ENCODE peak calls at places on chromosomes 13 and 19, in ten cellular contexts. L is GF-D8, S is ELF-1, N is islet precursor cell, V is left colon, Z is lung microvascular endothelial cell, X is ovary, T is amniotic stem cell, Q is NCI-H1092, P is HAP-1. M is an unnamed sample.
A peak's percentile ranks its signal among the peaks of the same experiment; 100 is the strongest.

GRCh38 chr13:63184693-63185092 is 1769.0 kb upstream of the PCDH20 start:
- DNase-seq in L (no peak), S (peak; percentile 77), Z (no peak), V (no peak), X (no peak), N (peak; percentile 94), T (no peak), P (peak; percentile 60), Q (no peak), M (no peak)

GRCh38 chr13:21071015-21071414 is 9.6 kb upstream of the LATS2 start:
- DNase-seq in V (no peak), N (peak; percentile 77), Q (no peak), T (no peak), P (no peak), S (peak; percentile 41), X (no peak), L (no peak), Z (no peak), M (no peak)

GRCh38 chr13:30346159-30346788 is 38.9 kb upstream of the KATNAL1 start:
- DNase-seq in X (no peak), Q (no peak), V (peak; percentile 41), Z (no peak), S (no peak), T (no peak), L (peak; percentile 36), P (no peak), N (no peak), M (peak; percentile 54)

GRCh38 chr19:10625003-10625761 is at the start of gene SLC44A2:
- DNase-seq in L (no peak), X (peak; percentile 90), S (peak; percentile 90), Q (no peak), T (no peak), Z (peak; percentile 65), V (peak; percentile 95), N (peak; percentile 94), P (no peak), M (peak; percentile 94)

GRCh38 chr13:47917022-47917574 is 84.0 kb downstream of the SUCLA2 start:
- DNase-seq in Z (no peak), P (no peak), V (no peak), T (no peak), X (no peak), L (no peak), N (no peak), S (peak; percentile 66), Q (no peak), M (no peak)

GRCh38 chr13:112486386-112487126 is 101.4 kb downstream of the TUBGCP3 start:
- DNase-seq in L (no peak), X (no peak), V (no peak), T (no peak), P (no peak), Z (no peak), Q (no peak), N (no peak), S (no peak), M (no peak)

GRCh38 chr13:109833071-109833470 is 46.7 kb upstream of the IRS2 start:
- DNase-seq in V (no peak), S (no peak), P (no peak), Q (no peak), Z (no peak), T (no peak), X (no peak), N (no peak), L (no peak), M (no peak)

GRCh38 chr19:35704218-35704617 is at the start of gene ZBTB32:
- DNase-seq in P (no peak), Z (peak; percentile 80), S (peak; percentile 93), N (peak; percentile 74), X (no peak), T (no peak), L (no peak), Q (no peak), V (peak; percentile 35), M (peak; percentile 59)

GRCh38 chr13:102914629-102914935 is 68.8 kb downstream of the ERCC5 start:
- DNase-seq in X (no peak), S (peak; percentile 76), L (no peak), N (peak; percentile 93), P (peak; percentile 14), T (no peak), V (no peak), Z (no peak), Q (no peak), M (no peak)

GRCh38 chr13:95608640-95609280 is 35.7 kb downstream of the DZIP1 start:
- DNase-seq in Q (no peak), N (no peak), P (no peak), T (no peak), S (no peak), X (no peak), L (no peak), V (no peak), Z (no peak), M (no peak)

GRCh38 chr19:18128044-18128443 is 24.9 kb upstream of the PIK3R2 start:
- DNase-seq in P (no peak), S (no peak), Q (no peak), V (no peak), Z (no peak), T (no peak), N (no peak), L (peak; percentile 64), X (no peak), M (no peak)

GRCh38 chr19:18741566-18742121 is 49.5 kb downstream of the COMP start:
- DNase-seq in S (no peak), L (no peak), T (no peak), V (peak; percentile 84), Z (peak; percentile 81), P (no peak), X (peak; percentile 67), N (no peak), Q (peak; percentile 53), M (peak; percentile 90)

GRCh38 chr19:49361438-49362047 is 673 bp downstream of the TEAD2 start:
- DNase-seq in Q (no peak), V (peak; percentile 80), S (peak; percentile 86), P (peak; percentile 87), T (peak; percentile 42), X (peak; percentile 94), L (no peak), N (peak; percentile 88), Z (peak; percentile 97), M (peak; percentile 83)

GRCh38 chr19:18999896-19000620 is 33.3 kb downstream of the SUGP2 start:
- DNase-seq in Q (no peak), X (no peak), Z (peak; percentile 56), N (no peak), P (no peak), V (no peak), S (no peak), T (no peak), L (no peak), M (no peak)

GRCh38 chr13:76226941-76227340 is 590.8 kb downstream of the LMO7 start:
- DNase-seq in S (no peak), X (no peak), Q (no peak), T (no peak), V (no peak), P (no peak), N (no peak), L (no peak), Z (no peak), M (no peak)

GRCh38 chr13:40388617-40389016 is 277.8 kb downstream of the FOXO1 start:
- DNase-seq in T (no peak), L (peak; percentile 65), N (no peak), X (no peak), P (no peak), V (peak; percentile 53), Q (no peak), S (no peak), Z (no peak), M (peak; percentile 81)

GRCh38 chr19:14517446-14517839 is 754 bp downstream of the DNAJB1 start:
- DNase-seq in V (no peak), Z (peak; percentile 44), X (no peak), T (no peak), L (no peak), S (no peak), N (no peak), P (no peak), Q (no peak), M (no peak)

GRCh38 chr13:73984201-73984600 is 150.0 kb downstream of the KLF12 start:
- DNase-seq in N (no peak), Z (no peak), S (no peak), P (no peak), X (no peak), L (no peak), T (no peak), Q (no peak), V (no peak), M (no peak)

GRCh38 chr19:56066152-56067023 is 54.7 kb downstream of the ZNF787 start:
- DNase-seq in Z (peak; percentile 63), V (peak; percentile 66), L (no peak), P (peak; percentile 84), Q (peak; percentile 50), S (peak; percentile 86), N (peak; percentile 79), T (no peak), X (peak; percentile 84), M (peak; percentile 71)

GRCh38 chr13:73782781-73783180 is 351.4 kb downstream of the KLF12 start:
- DNase-seq in S (no peak), P (no peak), Q (no peak), N (no peak), V (no peak), X (no peak), Z (no peak), L (no peak), T (no peak), M (no peak)

GRCh38 chr13:59038824-59039223 is 1124.9 kb downstream of the DIAPH3 start:
- DNase-seq in T (no peak), Q (peak; percentile 26), L (no peak), Z (no peak), N (no peak), X (no peak), P (no peak), V (no peak), S (no peak), M (no peak)

GRCh38 chr13:24226762-24227161 is 66.2 kb downstream of the SPATA13 start:
- DNase-seq in T (no peak), N (no peak), V (no peak), S (no peak), Q (no peak), X (no peak), Z (no peak), P (no peak), L (no peak), M (no peak)

GRCh38 chr19:13634658-13635057 is 128.4 kb upstream of the CACNA1A start:
- DNase-seq in X (no peak), Z (no peak), S (no peak), P (no peak), Q (no peak), V (no peak), L (no peak), T (no peak), N (no peak), M (no peak)

GRCh38 chr19:35240322-35240721 is 8.5 kb upstream of the LSR start:
- DNase-seq in L (no peak), Z (no peak), V (no peak), X (no peak), Q (no peak), T (no peak), P (no peak), N (peak; percentile 10), S (no peak), M (no peak)

GRCh38 chr19:14496849-14497346 is 971 bp upstream of the GIPC1 start:
- DNase-seq in S (no peak), Q (no peak), N (no peak), Z (no peak), P (no peak), V (no peak), L (no peak), X (no peak), T (no peak), M (no peak)

GRCh38 chr13:39779337-39780270 is 124.1 kb downstream of the COG6 start:
- DNase-seq in Z (peak; percentile 79), S (no peak), N (no peak), Q (no peak), X (no peak), L (no peak), V (peak; percentile 15), T (no peak), P (no peak), M (no peak)

GRCh38 chr13:24741016-24741662 is 22.8 kb upstream of the RNF17 start:
- DNase-seq in Q (no peak), V (no peak), P (peak; percentile 31), X (no peak), T (no peak), N (no peak), S (peak; percentile 39), Z (no peak), L (no peak), M (no peak)

GRCh38 chr19:55157064-55157908 is at the start of gene TNNI3:
- DNase-seq in V (no peak), X (no peak), T (no peak), Q (no peak), P (no peak), L (no peak), S (no peak), N (no peak), Z (no peak), M (no peak)